ENCODE peak calls at places on chromosomes 6 and 20, in eight cellular contexts. C is uterus, Z is WERI-Rb-1, S is SJSA1, D is heart right ventricle, U is ovary, Q is right cardiac atrium, A is tibial nerve. W is an unnamed sample. For H3K27me3, the result is how much of the 10 kb centered on the place peaks cover.

GRCh38 chr6:140956567-140957306 is 1176.0 kb upstream of the GJE1 start:
- DNase-seq in C (no peak), Z (no peak), S (no peak), D (no peak), U (no peak), Q (no peak), A (no peak), W (no peak)

GRCh38 chr6:137910843-137911456 is 43.9 kb downstream of the TNFAIP3 start:
- DNase-seq in C (no peak), Z (no peak), S (no peak), D (no peak), U (no peak), Q (no peak), A (no peak), W (no peak)

GRCh38 chr20:41998539-41999341 is 380.6 kb upstream of the CHD6 start:
- DNase-seq in C (no peak), Z (no peak), S (no peak), D (no peak), U (no peak), Q (peak), A (no peak), W (no peak)

GRCh38 chr6:167930300-167930699 is 67.2 kb upstream of the KIF25 start:
- DNase-seq in C (no peak), Z (no peak), S (no peak), D (no peak), U (no peak), Q (no peak), A (no peak), W (no peak)

GRCh38 chr6:119845161-119845560 is 495.6 kb upstream of the MAN1A1 start:
- DNase-seq in C (no peak), Z (no peak), S (no peak), D (no peak), U (no peak), Q (no peak), A (no peak), W (no peak)

GRCh38 chr6:143675327-143675900 is 2.4 kb upstream of the PHACTR2 start:
- DNase-seq in C (no peak), Z (no peak), S (no peak), D (no peak), U (no peak), Q (no peak), A (no peak), W (no peak)

GRCh38 chr20:50399917-50400704 is 110.1 kb upstream of the PTPN1 start:
- DNase-seq in C (no peak), Z (no peak), S (no peak), D (no peak), U (no peak), Q (no peak), A (no peak), W (no peak)

GRCh38 chr6:57294829-57295228 is 22.6 kb upstream of the PRIM2 start:
- DNase-seq in C (peak), Z (no peak), S (no peak), D (no peak), U (no peak), Q (peak), A (peak), W (no peak)

GRCh38 chr6:17580518-17581048 is 19.5 kb upstream of the FAM8A1 start:
- DNase-seq in C (peak), Z (peak), S (no peak), D (peak), U (peak), Q (peak), A (no peak), W (peak)

GRCh38 chr20:40636486-40636885 is 52.5 kb downstream of the MAFB start:
- DNase-seq in C (no peak), Z (no peak), S (peak), D (no peak), U (no peak), Q (no peak), A (no peak), W (no peak)

GRCh38 chr20:37804584-37805566 is 98.1 kb upstream of the VSTM2L start:
- DNase-seq in C (no peak), Z (no peak), S (no peak), D (no peak), U (no peak), Q (no peak), A (no peak), W (no peak)

GRCh38 chr6:135819665-135820064 is 31.8 kb upstream of the PDE7B start:
- DNase-seq in C (no peak), Z (no peak), S (no peak), D (no peak), U (no peak), Q (no peak), A (no peak), W (no peak)

GRCh38 chr6:157516319-157517026 is 135.5 kb downstream of the ZDHHC14 start:
- DNase-seq in C (no peak), Z (no peak), S (no peak), D (no peak), U (no peak), Q (no peak), A (no peak), W (no peak)

GRCh38 chr20:38730167-38730988 is 6.1 kb downstream of the SLC32A1 start:
- DNase-seq in C (no peak), Z (peak), S (no peak), D (no peak), U (no peak), Q (peak), A (no peak), W (no peak)

GRCh38 chr6:151666526-151666925 is 141.0 kb upstream of the ESR1 start:
- DNase-seq in C (no peak), Z (no peak), S (no peak), D (no peak), U (no peak), Q (no peak), A (no peak), W (no peak)

GRCh38 chr6:160146454-160147145 is 25.0 kb downstream of the SLC22A1 start:
- DNase-seq in C (no peak), Z (no peak), S (peak), D (no peak), U (no peak), Q (no peak), A (no peak), W (no peak)

GRCh38 chr20:48763183-48764030 is 64.4 kb downstream of the PREX1 start:
- DNase-seq in C (no peak), Z (no peak), S (peak), D (peak), U (no peak), Q (peak), A (no peak), W (no peak)

GRCh38 chr20:48760403-48760889 is 67.4 kb downstream of the PREX1 start:
- DNase-seq in C (no peak), Z (no peak), S (no peak), D (no peak), U (no peak), Q (no peak), A (no peak), W (no peak)

GRCh38 chr20:48759631-48760245 is 68.1 kb downstream of the PREX1 start:
- DNase-seq in C (no peak), Z (no peak), S (no peak), D (no peak), U (no peak), Q (no peak), A (no peak), W (no peak)

GRCh38 chr20:48761914-48762313 is 65.9 kb downstream of the PREX1 start:
- DNase-seq in C (no peak), Z (no peak), S (no peak), D (no peak), U (no peak), Q (no peak), A (no peak), W (no peak)

DNA sequence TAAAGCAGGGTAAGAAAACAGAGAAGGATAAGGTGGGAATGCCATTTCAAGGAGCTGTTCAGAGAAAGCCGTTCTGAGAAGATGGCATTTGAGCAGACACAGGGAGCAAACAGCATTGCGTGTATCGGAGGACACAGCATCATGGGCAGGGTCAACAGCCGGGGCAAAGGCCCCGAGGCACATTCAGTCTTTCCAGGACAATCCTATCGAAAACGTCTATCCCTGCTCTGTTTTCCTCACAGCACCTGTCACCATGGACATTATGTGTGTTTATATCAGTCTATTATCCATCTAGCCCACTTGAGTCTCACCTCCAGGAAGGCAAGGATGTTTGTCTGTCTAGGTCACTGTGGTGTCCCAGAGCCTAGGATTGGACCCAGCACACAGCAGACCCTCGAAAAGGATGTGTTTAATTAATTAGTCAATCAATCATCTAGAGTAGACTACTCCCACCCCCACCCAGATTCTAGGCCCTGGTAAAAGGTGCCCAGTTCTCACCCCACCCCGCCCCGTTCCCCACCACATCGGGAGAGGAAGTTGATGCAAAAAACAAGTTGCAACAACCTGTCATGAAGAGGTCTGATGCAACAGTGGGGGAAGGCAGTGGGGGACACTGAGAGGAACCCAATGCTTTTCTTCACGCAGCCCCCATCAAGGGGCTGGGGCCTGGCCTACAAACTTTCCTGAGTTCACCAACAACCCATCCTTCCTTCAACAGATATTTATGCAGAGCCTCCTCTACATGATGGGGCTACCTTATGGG is 66.6 kb downstream of the PREX1 start:
- DNase-seq in C (no peak), Z (no peak), S (no peak), D (no peak), U (no peak), Q (peak), A (peak), W (no peak)
- H3K4me3 ChIP-seq in C (no peak), Z (no peak), S (no peak), D (no peak), U (no peak), Q (no peak), A (no peak), W (no peak)

DNA sequence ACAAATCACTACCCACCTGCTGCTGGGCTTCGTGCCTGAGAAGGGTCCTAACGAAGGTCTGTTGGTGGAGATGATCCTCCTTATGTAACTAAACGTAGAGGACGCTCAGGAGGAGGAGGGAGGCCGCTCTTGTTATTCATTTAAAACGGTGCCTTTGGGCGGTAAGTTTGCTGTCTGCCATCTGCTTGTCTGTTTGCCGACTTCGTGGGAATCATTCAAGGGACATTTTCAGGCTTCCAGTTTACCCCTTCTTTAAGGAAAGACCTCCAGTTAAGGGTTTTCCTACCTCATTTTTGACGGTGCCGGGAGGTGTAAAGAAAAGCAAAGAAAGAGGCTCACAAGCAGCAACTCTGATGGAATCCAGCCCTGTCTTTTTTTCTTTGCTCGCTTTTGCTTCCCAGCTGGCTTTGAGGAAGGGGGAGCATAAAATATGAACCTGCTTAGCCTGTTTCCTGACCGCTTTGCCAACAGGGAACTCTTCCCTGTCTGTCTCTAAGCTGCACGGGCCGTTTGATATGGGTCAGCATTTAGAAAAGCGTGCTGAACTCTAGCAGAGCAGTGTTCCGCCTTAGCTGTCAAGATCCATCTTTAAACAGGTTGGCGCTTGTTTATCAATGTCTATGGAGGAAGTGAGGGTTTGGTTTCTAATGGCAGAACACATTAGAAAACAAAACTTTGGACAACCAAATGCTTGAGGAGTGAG is 13.8 kb downstream of the SYTL3 start:
- DNase-seq in C (no peak), Z (no peak), S (no peak), D (no peak), U (no peak), Q (no peak), A (no peak), W (no peak)
- H3K27me3 ChIP-seq in C (under half), Z (under half), S (under half), D (under half), U (under half), Q (under half), A (under half), W (under half)

DNA sequence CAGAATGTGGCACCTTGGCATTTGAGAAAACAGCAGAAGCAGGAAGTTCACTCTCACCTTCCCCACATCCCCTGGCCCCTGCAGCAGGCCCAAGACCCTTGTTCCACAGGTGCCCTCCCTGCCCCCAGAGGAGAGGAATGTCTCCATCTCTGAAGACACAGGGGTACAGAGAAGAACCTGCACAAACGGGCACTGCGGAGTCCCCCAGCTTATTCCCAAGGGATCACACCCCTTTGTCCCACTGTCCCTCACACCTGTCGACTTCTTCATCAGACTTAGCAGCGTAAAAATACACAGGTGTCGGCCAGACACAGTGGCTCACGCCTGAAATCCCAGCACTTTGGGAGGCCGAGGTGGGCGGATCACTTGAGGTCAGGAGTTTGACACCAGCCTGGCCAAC is 42.9 kb upstream of the TMEM181 start:
- DNase-seq in C (no peak), Z (no peak), S (no peak), D (no peak), U (no peak), Q (no peak), A (no peak), W (no peak)
- H3K4me3 ChIP-seq in C (no peak), Z (no peak), S (no peak), D (no peak), U (no peak), Q (no peak), A (no peak), W (no peak)

GRCh38 chr6:27747637-27748036 is 164.6 kb downstream of the OR2B2 start:
- DNase-seq in C (no peak), Z (no peak), S (no peak), D (no peak), U (no peak), Q (no peak), A (no peak), W (no peak)
- H3K27me3 ChIP-seq in C (under half), Z (under half), S (under half), D (half or more), U (under half), Q (under half), A (half or more), W (under half)

GRCh38 chr6:108574457-108575149 is 13.9 kb downstream of the FOXO3 start:
- DNase-seq in C (no peak), Z (no peak), S (no peak), D (no peak), U (no peak), Q (no peak), A (no peak), W (no peak)
- H3K4me3 ChIP-seq in C (no peak), Z (no peak), S (no peak), D (no peak), U (no peak), Q (no peak), A (no peak), W (no peak)

GRCh38 chr6:41428995-41429417 is 93.6 kb downstream of the NCR2 start:
- DNase-seq in C (peak), Z (no peak), S (peak), D (peak), U (no peak), Q (peak), A (peak), W (no peak)
- H3K27me3 ChIP-seq in C (under half), Z (under half), S (under half), D (under half), U (under half), Q (under half), A (under half), W (under half)

GRCh38 chr20:44532981-44533331 is 11.1 kb upstream of the SERINC3 start:
- DNase-seq in C (no peak), Z (no peak), S (no peak), D (no peak), U (no peak), Q (no peak), A (no peak), W (no peak)
- H3K4me3 ChIP-seq in C (peak), Z (no peak), S (no peak), D (peak), U (peak), Q (peak), A (no peak), W (peak)

DNA sequence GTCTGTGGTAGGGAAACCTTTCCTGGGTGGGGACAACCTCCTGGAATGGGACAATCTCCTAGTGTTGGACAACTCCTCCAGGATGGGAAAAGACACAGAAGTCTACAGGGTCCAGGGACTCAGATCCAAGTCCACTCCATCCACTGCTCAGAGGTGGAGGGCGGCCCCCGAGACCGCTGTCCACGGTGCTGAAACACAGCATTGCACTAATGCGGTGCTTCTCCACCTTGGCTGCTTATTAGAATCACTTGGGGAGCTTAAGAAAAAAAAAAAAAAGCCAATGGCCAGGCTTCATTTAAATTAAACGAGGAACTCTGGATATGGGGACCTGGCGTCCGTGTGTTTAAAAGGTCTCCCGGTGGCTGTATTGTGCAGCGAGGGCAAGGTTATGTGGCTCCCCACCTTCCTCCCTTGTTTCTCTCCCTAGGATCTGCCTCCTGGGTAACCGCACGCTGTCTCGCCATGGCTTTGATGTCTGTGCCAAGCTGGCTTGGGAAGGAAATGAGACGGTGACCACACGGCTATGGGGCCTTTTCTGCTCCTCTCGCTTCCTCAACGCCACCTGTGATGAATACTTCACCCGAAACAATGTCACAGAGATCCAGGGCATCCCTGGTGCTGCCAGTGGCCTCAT is 12.0 kb downstream of the SLC12A5 start:
- DNase-seq in C (no peak), Z (no peak), S (no peak), D (peak), U (peak), Q (no peak), A (no peak), W (no peak)
- H3K27me3 ChIP-seq in C (under half), Z (under half), S (under half), D (under half), U (under half), Q (under half), A (under half), W (under half)

DNA sequence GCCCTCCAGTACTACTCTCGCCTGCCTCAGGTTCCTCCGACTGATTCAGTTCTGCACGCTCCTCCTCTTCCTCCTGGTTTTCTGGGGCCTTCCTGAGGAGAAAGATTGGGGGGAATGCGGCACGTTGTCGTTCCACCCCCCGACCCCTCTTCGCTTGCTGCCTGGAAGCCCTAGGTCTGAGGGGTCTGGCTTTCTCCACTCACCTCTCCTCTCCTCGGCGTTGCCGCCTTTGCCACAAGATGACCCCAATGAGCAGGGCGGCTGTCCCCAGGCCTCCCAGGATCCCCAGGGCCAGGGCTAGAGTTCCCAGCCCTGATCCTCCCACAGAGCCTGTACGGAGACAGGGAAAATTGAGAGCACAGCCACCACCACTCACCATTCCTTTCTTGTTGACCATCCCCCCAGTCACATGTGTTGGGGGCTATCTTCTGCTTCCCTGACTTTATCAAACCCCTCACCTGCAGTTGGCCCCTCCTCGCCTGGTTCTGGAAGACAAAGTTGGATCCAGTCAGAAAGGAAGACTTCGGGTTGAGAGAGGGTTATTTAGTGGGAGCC is 2.8 kb downstream of the AGER start:
- DNase-seq in C (no peak), Z (no peak), S (no peak), D (no peak), U (no peak), Q (peak), A (no peak), W (no peak)
- H3K4me3 ChIP-seq in C (no peak), Z (no peak), S (no peak), D (no peak), U (no peak), Q (no peak), A (no peak), W (peak)

GRCh38 chr20:25083141-25083772 is 1.3 kb upstream of the VSX1 start:
- DNase-seq in C (no peak), Z (no peak), S (peak), D (no peak), U (no peak), Q (no peak), A (no peak), W (no peak)
- H3K27me3 ChIP-seq in C (under half), Z (under half), S (half or more), D (half or more), U (under half), Q (under half), A (half or more), W (half or more)